ENCODE peak calls at places on chromosomes 2 and 18, in four cellular contexts. Z is thoracic aorta, P is colonic mucosa, R is GM06990. U is an unnamed sample.

GRCh38 chr2:134124047-134124753 is 129.7 kb upstream of the MGAT5 start:
- DNase-seq in Z (no peak), P (peak), R (no peak), U (no peak)

GRCh38 chr2:238926761-238927611 is 79.1 kb downstream of the TWIST2 start:
- DNase-seq in Z (no peak), P (no peak), R (no peak), U (no peak)

GRCh38 chr2:164103271-164103670 is 367.5 kb upstream of the FIGN start:
- DNase-seq in Z (no peak), P (no peak), R (no peak), U (peak)

GRCh38 chr2:135257383-135258090 is 205.4 kb downstream of the RAB3GAP1 start:
- DNase-seq in Z (no peak), P (no peak), R (no peak), U (no peak)

GRCh38 chr18:64409511-64409910 is 260.6 kb upstream of the LINC00305 start:
- DNase-seq in Z (no peak), P (no peak), R (no peak), U (no peak)

GRCh38 chr2:118387509-118387908 is 299.2 kb downstream of the INSIG2 start:
- DNase-seq in Z (no peak), P (no peak), R (no peak), U (no peak)

GRCh38 chr2:18433872-18434271 is 126.6 kb downstream of the RDH14 start:
- DNase-seq in Z (no peak), P (no peak), R (no peak), U (no peak)

GRCh38 chr2:151933266-151933804 is 105.1 kb upstream of the ARL5A start:
- DNase-seq in Z (no peak), P (no peak), R (no peak), U (no peak)

GRCh38 chr2:136248907-136249306 is 131.0 kb upstream of the CXCR4 start:
- DNase-seq in Z (no peak), P (no peak), R (no peak), U (no peak)

GRCh38 chr2:136238552-136239346 is 120.8 kb upstream of the CXCR4 start:
- DNase-seq in Z (no peak), P (no peak), R (peak), U (no peak)

GRCh38 chr18:13603304-13604019 is 122.9 kb downstream of the FAM210A start:
- DNase-seq in Z (no peak), P (no peak), R (no peak), U (no peak)

GRCh38 chr2:147331790-147332419 is 512.9 kb upstream of the ACVR2A start:
- DNase-seq in Z (no peak), P (peak), R (peak), U (peak)

GRCh38 chr2:54053830-54054229 is 61.6 kb upstream of the ACYP2 start:
- DNase-seq in Z (no peak), P (no peak), R (peak), U (no peak)

GRCh38 chr2:41962912-41963652 is 84.7 kb upstream of the PKDCC start:
- DNase-seq in Z (no peak), P (no peak), R (no peak), U (no peak)

GRCh38 chr2:70898363-70899240 is 37.1 kb upstream of the ATP6V1B1 start:
- DNase-seq in Z (no peak), P (no peak), R (no peak), U (no peak)

GRCh38 chr2:96485350-96485749 is 19.8 kb downstream of the NEURL3 start:
- DNase-seq in Z (no peak), P (no peak), R (no peak), U (no peak)

GRCh38 chr18:23281626-23282436 is 146.5 kb downstream of the CABLES1 start:
- DNase-seq in Z (no peak), P (peak), R (no peak), U (no peak)

GRCh38 chr2:85312404-85312803 is 15.4 kb downstream of the TGOLN2 start:
- DNase-seq in Z (no peak), P (no peak), R (no peak), U (no peak)

GRCh38 chr18:58768293-58768974 is 96.2 kb upstream of the ZNF532 start:
- DNase-seq in Z (peak), P (peak), R (peak), U (no peak)

GRCh38 chr18:23239350-23239692 is 104.0 kb downstream of the CABLES1 start:
- DNase-seq in Z (no peak), P (no peak), R (no peak), U (no peak)

GRCh38 chr2:204110250-204111183 is 174.0 kb downstream of the ICOS start:
- DNase-seq in Z (no peak), P (no peak), R (peak), U (no peak)

GRCh38 chr2:24816404-24816803 is 23.2 kb downstream of the CENPO start:
- DNase-seq in Z (no peak), P (peak), R (no peak), U (no peak)

GRCh38 chr2:126808929-126809328 is 89.8 kb upstream of the TEX51 start:
- DNase-seq in Z (no peak), P (no peak), R (no peak), U (no peak)

GRCh38 chr2:54673501-54673998 is 49.9 kb upstream of the EML6 start:
- DNase-seq in Z (no peak), P (peak), R (peak), U (no peak)

GRCh38 chr2:23544589-23545295 is 159.8 kb downstream of the KLHL29 start:
- DNase-seq in Z (no peak), P (no peak), R (no peak), U (no peak)

GRCh38 chr2:78132391-78133370 is 610.5 kb upstream of the LRRTM4 start:
- DNase-seq in Z (no peak), P (no peak), R (no peak), U (no peak)

GRCh38 chr18:32770181-32770650 is 2.6 kb downstream of the KLHL14 start:
- DNase-seq in Z (no peak), P (no peak), R (no peak), U (no peak)

GRCh38 chr18:32770651-32771168 is 2.1 kb downstream of the KLHL14 start:
- DNase-seq in Z (no peak), P (peak), R (peak), U (no peak)

GRCh38 chr18:32767400-32767799 is 5.4 kb downstream of the KLHL14 start:
- DNase-seq in Z (no peak), P (no peak), R (no peak), U (no peak)

GRCh38 chr18:32769242-32770180 is 3.3 kb downstream of the KLHL14 start:
- DNase-seq in Z (no peak), P (peak), R (peak), U (no peak)

DNA sequence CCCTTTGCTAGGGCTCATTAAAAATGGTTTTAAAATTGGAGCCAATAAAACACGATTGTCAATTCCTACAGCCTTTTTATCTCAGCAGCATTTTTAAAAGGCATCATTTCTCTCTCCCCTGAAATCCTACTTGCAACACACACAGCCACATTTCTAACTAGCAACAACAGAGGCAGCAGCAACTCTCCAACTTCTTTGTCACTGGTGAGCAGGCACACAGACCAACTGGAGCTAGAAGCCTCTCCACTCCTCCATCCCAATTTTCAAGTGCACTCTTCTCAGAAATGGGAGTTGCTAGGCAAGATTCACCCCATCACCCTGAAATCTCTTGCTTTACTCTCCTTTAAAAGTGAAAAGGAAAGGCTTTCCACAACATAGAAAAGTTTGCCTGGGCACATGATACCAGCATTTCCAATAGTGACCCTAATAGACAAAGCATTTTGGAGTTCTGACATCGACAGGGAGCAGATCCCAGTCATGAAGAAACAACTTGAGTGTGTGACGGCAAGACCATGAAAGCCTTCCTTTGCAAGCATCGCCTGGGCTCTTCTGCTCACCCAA is 4.1 kb downstream of the KLHL14 start:
- DNase-seq in Z (no peak), P (no peak), R (no peak), U (no peak)
- H3K4me3 ChIP-seq in Z (no peak), P (no peak), R (no peak), U (peak)

DNA sequence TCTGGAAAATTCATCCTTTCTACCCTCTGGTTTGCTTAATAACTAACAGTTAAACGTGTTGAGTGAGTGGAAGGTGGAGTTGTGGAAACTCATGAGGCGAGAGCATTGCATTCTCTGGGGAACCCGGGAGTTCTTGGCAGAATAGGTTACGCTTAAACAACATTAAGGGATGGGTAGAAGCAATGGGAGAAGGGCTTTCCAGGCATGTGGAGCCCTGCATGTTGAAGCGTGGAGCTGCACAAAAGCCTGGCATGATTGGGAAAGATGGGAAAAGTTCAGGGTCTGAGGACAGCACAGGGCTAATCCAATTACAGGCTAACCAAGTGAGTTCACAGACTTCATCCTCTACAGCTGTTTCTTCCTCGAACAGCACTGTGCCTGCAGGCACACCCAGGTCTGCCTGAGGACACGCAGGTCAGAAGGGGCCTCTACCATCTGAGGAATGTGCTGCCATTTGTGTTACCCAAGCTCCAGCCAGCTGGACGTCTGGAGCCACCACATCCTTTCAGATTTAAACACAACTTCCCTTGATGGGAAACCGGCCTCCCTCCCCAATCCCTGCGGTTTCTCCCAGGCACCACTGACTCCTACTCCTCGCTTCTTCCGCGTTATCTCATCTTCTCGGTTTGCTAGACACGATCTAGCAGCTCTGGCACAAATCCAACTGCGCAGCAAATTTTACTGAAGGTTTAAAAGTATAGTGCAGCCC is 164.2 kb downstream of the ANTXR1 start:
- DNase-seq in Z (peak), P (peak), R (no peak), U (no peak)
- H3K4me3 ChIP-seq in Z (peak), P (no peak), R (no peak), U (no peak)

DNA sequence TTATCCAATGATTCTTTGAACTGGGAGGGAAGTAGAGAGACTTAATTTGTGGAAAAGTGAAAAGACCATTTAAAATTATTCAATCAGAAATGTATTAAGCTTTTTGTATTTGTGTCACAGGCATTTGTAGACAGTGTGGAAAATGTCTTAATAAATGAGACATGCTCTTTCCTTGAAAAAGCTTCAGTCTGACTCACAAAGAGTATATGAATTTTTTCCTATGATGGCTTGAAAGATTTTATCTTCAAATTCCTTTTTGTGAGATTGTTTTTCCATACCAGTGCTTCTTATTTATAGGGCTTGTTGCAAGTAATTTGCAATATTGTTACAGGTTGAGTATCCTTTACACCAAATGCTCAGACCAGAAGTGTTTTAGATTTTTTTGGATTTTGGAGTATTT is 39.5 kb downstream of the STON1 start:
- DNase-seq in Z (no peak), P (no peak), R (no peak), U (no peak)
- H3K4me3 ChIP-seq in Z (no peak), P (no peak), R (no peak), U (no peak)

DNA sequence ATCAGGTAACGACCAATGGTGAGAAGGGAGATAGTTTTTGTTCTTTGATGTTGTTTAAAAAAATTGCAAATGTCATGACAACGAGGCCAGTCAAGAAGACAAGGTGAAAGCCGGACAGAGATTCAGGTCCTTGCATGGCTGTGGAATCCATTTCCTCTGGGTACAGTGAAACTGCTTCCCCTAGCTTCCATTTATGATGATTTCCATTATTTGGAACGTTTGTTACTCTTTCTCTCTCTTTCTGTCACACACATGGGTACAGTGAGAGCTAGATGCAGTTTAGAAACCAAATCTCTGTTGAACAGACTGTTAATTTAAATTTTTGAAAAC is 57.4 kb upstream of the MSH2 start:
- DNase-seq in Z (no peak), P (no peak), R (no peak), U (no peak)
- H3K4me3 ChIP-seq in Z (peak), P (peak), R (no peak), U (peak)